ENCODE peak calls at places on chromosomes 12 and 14, in seven cellular contexts. One of them, this sample, is unnamed.

GRCh38 chr12:121989266-121989950 is 32.3 kb upstream of the BCL7A start:
- DNase-seq in kidney tubule cell: no peak
- DNase-seq in cardiac fibroblast: no peak
- DNase-seq in GDM1: no peak
- DNase-seq in anterior cingulate cortex: no peak
- DNase-seq in stimulated activated CD4-positive, alpha-beta T cell treated with anti-CD3 and anti-CD28 coated beads, Interleukin-1b, Interleukin-23, amount 100 ng/mL, for 24 hours: no peak
- DNase-seq in tibial nerve: no peak
- DNase-seq in this sample: no peak

GRCh38 chr14:64442300-64442988 is 22.9 kb upstream of the AKAP5 start:
- DNase-seq in kidney tubule cell: no peak
- DNase-seq in cardiac fibroblast: peak; percentile 42
- DNase-seq in GDM1: no peak
- DNase-seq in anterior cingulate cortex: no peak
- DNase-seq in stimulated activated CD4-positive, alpha-beta T cell treated with anti-CD3 and anti-CD28 coated beads, Interleukin-1b, Interleukin-23, amount 100 ng/mL, for 24 hours: no peak
- DNase-seq in tibial nerve: no peak
- DNase-seq in this sample: peak; percentile 17

GRCh38 chr14:90733139-90733808 is 83.0 kb downstream of the TTC7B start:
- DNase-seq in kidney tubule cell: no peak
- DNase-seq in cardiac fibroblast: no peak
- DNase-seq in GDM1: no peak
- DNase-seq in anterior cingulate cortex: peak; percentile 75
- DNase-seq in stimulated activated CD4-positive, alpha-beta T cell treated with anti-CD3 and anti-CD28 coated beads, Interleukin-1b, Interleukin-23, amount 100 ng/mL, for 24 hours: no peak
- DNase-seq in tibial nerve: no peak
- DNase-seq in this sample: no peak

GRCh38 chr14:65032319-65032718 is 45.6 kb downstream of the FNTB start:
- DNase-seq in kidney tubule cell: no peak
- DNase-seq in cardiac fibroblast: no peak
- DNase-seq in GDM1: no peak
- DNase-seq in anterior cingulate cortex: no peak
- DNase-seq in stimulated activated CD4-positive, alpha-beta T cell treated with anti-CD3 and anti-CD28 coated beads, Interleukin-1b, Interleukin-23, amount 100 ng/mL, for 24 hours: no peak
- DNase-seq in tibial nerve: no peak
- DNase-seq in this sample: no peak

GRCh38 chr12:65740873-65741600 is 83.2 kb upstream of the HMGA2 start:
- DNase-seq in kidney tubule cell: peak; percentile 87
- DNase-seq in cardiac fibroblast: peak; percentile 90
- DNase-seq in GDM1: no peak
- DNase-seq in anterior cingulate cortex: no peak
- DNase-seq in stimulated activated CD4-positive, alpha-beta T cell treated with anti-CD3 and anti-CD28 coated beads, Interleukin-1b, Interleukin-23, amount 100 ng/mL, for 24 hours: peak; percentile 65
- DNase-seq in tibial nerve: peak; percentile 57
- DNase-seq in this sample: peak; percentile 85

GRCh38 chr12:31324845-31325523 is 966 bp downstream of the SINHCAF start:
- DNase-seq in kidney tubule cell: peak; percentile 64
- DNase-seq in cardiac fibroblast: peak; percentile 61
- DNase-seq in GDM1: no peak
- DNase-seq in anterior cingulate cortex: no peak
- DNase-seq in stimulated activated CD4-positive, alpha-beta T cell treated with anti-CD3 and anti-CD28 coated beads, Interleukin-1b, Interleukin-23, amount 100 ng/mL, for 24 hours: peak; percentile 21
- DNase-seq in tibial nerve: no peak
- DNase-seq in this sample: peak; percentile 89

GRCh38 chr12:91922674-91923073 is 223.0 kb downstream of the BTG1 start:
- DNase-seq in kidney tubule cell: no peak
- DNase-seq in cardiac fibroblast: peak; percentile 11
- DNase-seq in GDM1: no peak
- DNase-seq in anterior cingulate cortex: no peak
- DNase-seq in stimulated activated CD4-positive, alpha-beta T cell treated with anti-CD3 and anti-CD28 coated beads, Interleukin-1b, Interleukin-23, amount 100 ng/mL, for 24 hours: no peak
- DNase-seq in tibial nerve: no peak
- DNase-seq in this sample: no peak

GRCh38 chr14:93654599-93654998 is 133.7 kb downstream of the PRIMA1 start:
- DNase-seq in kidney tubule cell: no peak
- DNase-seq in cardiac fibroblast: no peak
- DNase-seq in GDM1: no peak
- DNase-seq in anterior cingulate cortex: no peak
- DNase-seq in stimulated activated CD4-positive, alpha-beta T cell treated with anti-CD3 and anti-CD28 coated beads, Interleukin-1b, Interleukin-23, amount 100 ng/mL, for 24 hours: no peak
- DNase-seq in tibial nerve: no peak
- DNase-seq in this sample: no peak

GRCh38 chr14:102317564-102318248 is 1.8 kb upstream of the ZNF839 start:
- DNase-seq in kidney tubule cell: peak; percentile 45
- DNase-seq in cardiac fibroblast: peak; percentile 26
- DNase-seq in GDM1: peak; percentile 29
- DNase-seq in anterior cingulate cortex: no peak
- DNase-seq in stimulated activated CD4-positive, alpha-beta T cell treated with anti-CD3 and anti-CD28 coated beads, Interleukin-1b, Interleukin-23, amount 100 ng/mL, for 24 hours: no peak
- DNase-seq in tibial nerve: no peak
- DNase-seq in this sample: peak; percentile 84

GRCh38 chr14:75335588-75335987 is 57.0 kb downstream of the FOS start:
- DNase-seq in kidney tubule cell: no peak
- DNase-seq in cardiac fibroblast: no peak
- DNase-seq in GDM1: no peak
- DNase-seq in anterior cingulate cortex: peak; percentile 53
- DNase-seq in stimulated activated CD4-positive, alpha-beta T cell treated with anti-CD3 and anti-CD28 coated beads, Interleukin-1b, Interleukin-23, amount 100 ng/mL, for 24 hours: no peak
- DNase-seq in tibial nerve: no peak
- DNase-seq in this sample: no peak

GRCh38 chr12:68639396-68639767 is 28.7 kb downstream of the RAP1B start:
- DNase-seq in kidney tubule cell: no peak
- DNase-seq in cardiac fibroblast: no peak
- DNase-seq in GDM1: no peak
- DNase-seq in anterior cingulate cortex: no peak
- DNase-seq in stimulated activated CD4-positive, alpha-beta T cell treated with anti-CD3 and anti-CD28 coated beads, Interleukin-1b, Interleukin-23, amount 100 ng/mL, for 24 hours: no peak
- DNase-seq in tibial nerve: no peak
- DNase-seq in this sample: no peak

GRCh38 chr12:39777465-39777864 is 157.9 kb upstream of the ABCD2 start:
- DNase-seq in kidney tubule cell: no peak
- DNase-seq in cardiac fibroblast: no peak
- DNase-seq in GDM1: no peak
- DNase-seq in anterior cingulate cortex: no peak
- DNase-seq in stimulated activated CD4-positive, alpha-beta T cell treated with anti-CD3 and anti-CD28 coated beads, Interleukin-1b, Interleukin-23, amount 100 ng/mL, for 24 hours: no peak
- DNase-seq in tibial nerve: no peak
- DNase-seq in this sample: no peak

GRCh38 chr14:89533136-89533535 is 116.1 kb upstream of the FOXN3 start:
- DNase-seq in kidney tubule cell: no peak
- DNase-seq in cardiac fibroblast: no peak
- DNase-seq in GDM1: no peak
- DNase-seq in anterior cingulate cortex: no peak
- DNase-seq in stimulated activated CD4-positive, alpha-beta T cell treated with anti-CD3 and anti-CD28 coated beads, Interleukin-1b, Interleukin-23, amount 100 ng/mL, for 24 hours: no peak
- DNase-seq in tibial nerve: no peak
- DNase-seq in this sample: no peak

GRCh38 chr14:56491299-56492285 is 88.0 kb upstream of the TMEM260 start:
- DNase-seq in kidney tubule cell: peak; percentile 72
- DNase-seq in cardiac fibroblast: peak; percentile 58
- DNase-seq in GDM1: no peak
- DNase-seq in anterior cingulate cortex: no peak
- DNase-seq in stimulated activated CD4-positive, alpha-beta T cell treated with anti-CD3 and anti-CD28 coated beads, Interleukin-1b, Interleukin-23, amount 100 ng/mL, for 24 hours: peak; percentile 13
- DNase-seq in tibial nerve: no peak
- DNase-seq in this sample: peak; percentile 59

GRCh38 chr14:68463705-68464104 is 329.2 kb downstream of the ZFP36L1 start:
- DNase-seq in kidney tubule cell: peak; percentile 44
- DNase-seq in cardiac fibroblast: no peak
- DNase-seq in GDM1: no peak
- DNase-seq in anterior cingulate cortex: no peak
- DNase-seq in stimulated activated CD4-positive, alpha-beta T cell treated with anti-CD3 and anti-CD28 coated beads, Interleukin-1b, Interleukin-23, amount 100 ng/mL, for 24 hours: no peak
- DNase-seq in tibial nerve: no peak
- DNase-seq in this sample: no peak

GRCh38 chr14:65833256-65833880 is 420.8 kb downstream of the FUT8 start:
- DNase-seq in kidney tubule cell: no peak
- DNase-seq in cardiac fibroblast: no peak
- DNase-seq in GDM1: no peak
- DNase-seq in anterior cingulate cortex: no peak
- DNase-seq in stimulated activated CD4-positive, alpha-beta T cell treated with anti-CD3 and anti-CD28 coated beads, Interleukin-1b, Interleukin-23, amount 100 ng/mL, for 24 hours: no peak
- DNase-seq in tibial nerve: no peak
- DNase-seq in this sample: peak; percentile 30

GRCh38 chr12:11877869-11878780 is 192.6 kb upstream of the BCL2L14 start:
- DNase-seq in kidney tubule cell: peak; percentile 84
- DNase-seq in cardiac fibroblast: peak; percentile 57
- DNase-seq in GDM1: no peak
- DNase-seq in anterior cingulate cortex: peak; percentile 19
- DNase-seq in stimulated activated CD4-positive, alpha-beta T cell treated with anti-CD3 and anti-CD28 coated beads, Interleukin-1b, Interleukin-23, amount 100 ng/mL, for 24 hours: no peak
- DNase-seq in tibial nerve: no peak
- DNase-seq in this sample: peak; percentile 58

GRCh38 chr14:92670967-92671366 is 77.5 kb downstream of the LGMN start:
- DNase-seq in kidney tubule cell: peak; percentile 58
- DNase-seq in cardiac fibroblast: no peak
- DNase-seq in GDM1: no peak
- DNase-seq in anterior cingulate cortex: no peak
- DNase-seq in stimulated activated CD4-positive, alpha-beta T cell treated with anti-CD3 and anti-CD28 coated beads, Interleukin-1b, Interleukin-23, amount 100 ng/mL, for 24 hours: no peak
- DNase-seq in tibial nerve: no peak
- DNase-seq in this sample: no peak

GRCh38 chr12:34301251-34302130 is 279.2 kb downstream of the ALG10 start:
- DNase-seq in kidney tubule cell: no peak
- DNase-seq in cardiac fibroblast: no peak
- DNase-seq in GDM1: no peak
- DNase-seq in anterior cingulate cortex: no peak
- DNase-seq in stimulated activated CD4-positive, alpha-beta T cell treated with anti-CD3 and anti-CD28 coated beads, Interleukin-1b, Interleukin-23, amount 100 ng/mL, for 24 hours: no peak
- DNase-seq in tibial nerve: no peak
- DNase-seq in this sample: no peak

GRCh38 chr14:70782361-70782760 is 27.0 kb downstream of the MAP3K9 start:
- DNase-seq in kidney tubule cell: peak; percentile 99
- DNase-seq in cardiac fibroblast: no peak
- DNase-seq in GDM1: peak; percentile 64
- DNase-seq in anterior cingulate cortex: no peak
- DNase-seq in stimulated activated CD4-positive, alpha-beta T cell treated with anti-CD3 and anti-CD28 coated beads, Interleukin-1b, Interleukin-23, amount 100 ng/mL, for 24 hours: no peak
- DNase-seq in tibial nerve: no peak
- DNase-seq in this sample: no peak

GRCh38 chr12:34602213-34602940 is 580.1 kb downstream of the ALG10 start:
- DNase-seq in kidney tubule cell: no peak
- DNase-seq in cardiac fibroblast: no peak
- DNase-seq in GDM1: no peak
- DNase-seq in anterior cingulate cortex: no peak
- DNase-seq in stimulated activated CD4-positive, alpha-beta T cell treated with anti-CD3 and anti-CD28 coated beads, Interleukin-1b, Interleukin-23, amount 100 ng/mL, for 24 hours: no peak
- DNase-seq in tibial nerve: no peak
- DNase-seq in this sample: no peak

GRCh38 chr12:50839032-50839431 is 3.7 kb upstream of the TMPRSS12 start:
- DNase-seq in kidney tubule cell: no peak
- DNase-seq in cardiac fibroblast: no peak
- DNase-seq in GDM1: no peak
- DNase-seq in anterior cingulate cortex: no peak
- DNase-seq in stimulated activated CD4-positive, alpha-beta T cell treated with anti-CD3 and anti-CD28 coated beads, Interleukin-1b, Interleukin-23, amount 100 ng/mL, for 24 hours: no peak
- DNase-seq in tibial nerve: no peak
- DNase-seq in this sample: no peak

GRCh38 chr12:52496590-52497071 is 3.6 kb upstream of the KRT6A start:
- DNase-seq in kidney tubule cell: peak; percentile 86
- DNase-seq in cardiac fibroblast: peak; percentile 69
- DNase-seq in GDM1: no peak
- DNase-seq in anterior cingulate cortex: no peak
- DNase-seq in stimulated activated CD4-positive, alpha-beta T cell treated with anti-CD3 and anti-CD28 coated beads, Interleukin-1b, Interleukin-23, amount 100 ng/mL, for 24 hours: no peak
- DNase-seq in tibial nerve: no peak
- DNase-seq in this sample: peak; percentile 38

GRCh38 chr12:4518106-4518728 is 20.5 kb upstream of the RAD51AP1 start:
- DNase-seq in kidney tubule cell: peak; percentile 30
- DNase-seq in cardiac fibroblast: peak; percentile 54
- DNase-seq in GDM1: no peak
- DNase-seq in anterior cingulate cortex: no peak
- DNase-seq in stimulated activated CD4-positive, alpha-beta T cell treated with anti-CD3 and anti-CD28 coated beads, Interleukin-1b, Interleukin-23, amount 100 ng/mL, for 24 hours: no peak
- DNase-seq in tibial nerve: no peak
- DNase-seq in this sample: no peak

GRCh38 chr12:78721906-78722305 is 142.7 kb upstream of the SYT1 start:
- DNase-seq in kidney tubule cell: no peak
- DNase-seq in cardiac fibroblast: no peak
- DNase-seq in GDM1: no peak
- DNase-seq in anterior cingulate cortex: no peak
- DNase-seq in stimulated activated CD4-positive, alpha-beta T cell treated with anti-CD3 and anti-CD28 coated beads, Interleukin-1b, Interleukin-23, amount 100 ng/mL, for 24 hours: no peak
- DNase-seq in tibial nerve: no peak
- DNase-seq in this sample: no peak

GRCh38 chr14:61288720-61289119 is 7.6 kb upstream of the TMEM30B start:
- DNase-seq in kidney tubule cell: no peak
- DNase-seq in cardiac fibroblast: no peak
- DNase-seq in GDM1: no peak
- DNase-seq in anterior cingulate cortex: no peak
- DNase-seq in stimulated activated CD4-positive, alpha-beta T cell treated with anti-CD3 and anti-CD28 coated beads, Interleukin-1b, Interleukin-23, amount 100 ng/mL, for 24 hours: no peak
- DNase-seq in tibial nerve: no peak
- DNase-seq in this sample: no peak

GRCh38 chr12:65825573-65826512 is 1.6 kb downstream of the HMGA2 start:
- DNase-seq in kidney tubule cell: peak; percentile 44
- DNase-seq in cardiac fibroblast: peak; percentile 52
- DNase-seq in GDM1: no peak
- DNase-seq in anterior cingulate cortex: no peak
- DNase-seq in stimulated activated CD4-positive, alpha-beta T cell treated with anti-CD3 and anti-CD28 coated beads, Interleukin-1b, Interleukin-23, amount 100 ng/mL, for 24 hours: no peak
- DNase-seq in tibial nerve: no peak
- DNase-seq in this sample: no peak

GRCh38 chr14:102360388-102360787 is 2.3 kb downstream of the CINP start:
- DNase-seq in kidney tubule cell: no peak
- DNase-seq in cardiac fibroblast: no peak
- DNase-seq in GDM1: no peak
- DNase-seq in anterior cingulate cortex: no peak
- DNase-seq in stimulated activated CD4-positive, alpha-beta T cell treated with anti-CD3 and anti-CD28 coated beads, Interleukin-1b, Interleukin-23, amount 100 ng/mL, for 24 hours: no peak
- DNase-seq in tibial nerve: no peak
- DNase-seq in this sample: no peak

GRCh38 chr12:90858261-90858660 is 96.7 kb downstream of the CCER1 start:
- DNase-seq in kidney tubule cell: no peak
- DNase-seq in cardiac fibroblast: peak; percentile 32
- DNase-seq in GDM1: no peak
- DNase-seq in anterior cingulate cortex: no peak
- DNase-seq in stimulated activated CD4-positive, alpha-beta T cell treated with anti-CD3 and anti-CD28 coated beads, Interleukin-1b, Interleukin-23, amount 100 ng/mL, for 24 hours: no peak
- DNase-seq in tibial nerve: no peak
- DNase-seq in this sample: peak; percentile 83

GRCh38 chr12:54054442-54055332 is 1.1 kb downstream of the HOXC4 start:
- DNase-seq in kidney tubule cell: no peak
- DNase-seq in cardiac fibroblast: no peak
- DNase-seq in GDM1: no peak
- DNase-seq in anterior cingulate cortex: no peak
- DNase-seq in stimulated activated CD4-positive, alpha-beta T cell treated with anti-CD3 and anti-CD28 coated beads, Interleukin-1b, Interleukin-23, amount 100 ng/mL, for 24 hours: no peak
- DNase-seq in tibial nerve: no peak
- DNase-seq in this sample: no peak

GRCh38 chr12:121800694-121801600 is 2.9 kb upstream of the SETD1B start:
- DNase-seq in kidney tubule cell: peak; percentile 81
- DNase-seq in cardiac fibroblast: peak; percentile 89
- DNase-seq in GDM1: peak; percentile 55
- DNase-seq in anterior cingulate cortex: no peak
- DNase-seq in stimulated activated CD4-positive, alpha-beta T cell treated with anti-CD3 and anti-CD28 coated beads, Interleukin-1b, Interleukin-23, amount 100 ng/mL, for 24 hours: no peak
- DNase-seq in tibial nerve: peak; percentile 64
- DNase-seq in this sample: peak; percentile 76

GRCh38 chr12:25811656-25812126 is 146.8 kb upstream of the RASSF8 start:
- DNase-seq in kidney tubule cell: peak; percentile 55
- DNase-seq in cardiac fibroblast: peak; percentile 35
- DNase-seq in GDM1: no peak
- DNase-seq in anterior cingulate cortex: no peak
- DNase-seq in stimulated activated CD4-positive, alpha-beta T cell treated with anti-CD3 and anti-CD28 coated beads, Interleukin-1b, Interleukin-23, amount 100 ng/mL, for 24 hours: no peak
- DNase-seq in tibial nerve: no peak
- DNase-seq in this sample: no peak

GRCh38 chr14:36856095-36856878 is 194.6 kb downstream of the PAX9 start:
- DNase-seq in kidney tubule cell: no peak
- DNase-seq in cardiac fibroblast: no peak
- DNase-seq in GDM1: no peak
- DNase-seq in anterior cingulate cortex: no peak
- DNase-seq in stimulated activated CD4-positive, alpha-beta T cell treated with anti-CD3 and anti-CD28 coated beads, Interleukin-1b, Interleukin-23, amount 100 ng/mL, for 24 hours: no peak
- DNase-seq in tibial nerve: no peak
- DNase-seq in this sample: no peak

GRCh38 chr14:67623114-67623513 is 3.4 kb downstream of the ARG2 start:
- DNase-seq in kidney tubule cell: peak; percentile 43
- DNase-seq in cardiac fibroblast: peak; percentile 45
- DNase-seq in GDM1: no peak
- DNase-seq in anterior cingulate cortex: no peak
- DNase-seq in stimulated activated CD4-positive, alpha-beta T cell treated with anti-CD3 and anti-CD28 coated beads, Interleukin-1b, Interleukin-23, amount 100 ng/mL, for 24 hours: no peak
- DNase-seq in tibial nerve: no peak
- DNase-seq in this sample: no peak

GRCh38 chr12:3515506-3515905 is 24.5 kb downstream of the PRMT8 start:
- DNase-seq in kidney tubule cell: no peak
- DNase-seq in cardiac fibroblast: no peak
- DNase-seq in GDM1: no peak
- DNase-seq in anterior cingulate cortex: no peak
- DNase-seq in stimulated activated CD4-positive, alpha-beta T cell treated with anti-CD3 and anti-CD28 coated beads, Interleukin-1b, Interleukin-23, amount 100 ng/mL, for 24 hours: no peak
- DNase-seq in tibial nerve: no peak
- DNase-seq in this sample: no peak

GRCh38 chr12:6620137-6620884 is 13.1 kb upstream of the CHD4 start:
- DNase-seq in kidney tubule cell: peak; percentile 53
- DNase-seq in cardiac fibroblast: peak; percentile 72
- DNase-seq in GDM1: no peak
- DNase-seq in anterior cingulate cortex: no peak
- DNase-seq in stimulated activated CD4-positive, alpha-beta T cell treated with anti-CD3 and anti-CD28 coated beads, Interleukin-1b, Interleukin-23, amount 100 ng/mL, for 24 hours: no peak
- DNase-seq in tibial nerve: no peak
- DNase-seq in this sample: peak; percentile 71

GRCh38 chr12:87140257-87140656 is 884.1 kb upstream of the MGAT4C start:
- DNase-seq in kidney tubule cell: peak; percentile 1
- DNase-seq in cardiac fibroblast: peak; percentile 91
- DNase-seq in GDM1: no peak
- DNase-seq in anterior cingulate cortex: no peak
- DNase-seq in stimulated activated CD4-positive, alpha-beta T cell treated with anti-CD3 and anti-CD28 coated beads, Interleukin-1b, Interleukin-23, amount 100 ng/mL, for 24 hours: no peak
- DNase-seq in tibial nerve: no peak
- DNase-seq in this sample: no peak